ENCODE peak calls at places on chromosome 21, in ten cellular contexts. U is GM06990; B is fibroblast of lung; L is foreskin keratinocyte; P is left ventricle myocardium inferior; C is CD4-positive, alpha-beta T cell; Z is left lung; N is GM20000; R is foreskin fibroblast; E is neural progenitor cell. M is an unnamed sample.

GRCh38 chr21:41809891-41810596 is 43.2 kb upstream of the RIPK4 start:
- DNase-seq in U (no peak), B (no peak), L (no peak), P (no peak), C (no peak), Z (no peak), N (peak), R (no peak), E (no peak), M (peak)

GRCh38 chr21:46457801-46458314 is 833 bp upstream of the DIP2A start:
- DNase-seq in U (no peak), B (peak), L (peak), P (peak), C (peak), Z (peak), N (peak), R (peak), E (no peak), M (no peak)

GRCh38 chr21:39863111-39863510 is 4.1 kb upstream of the PCP4 start:
- DNase-seq in U (no peak), B (peak), L (no peak), P (no peak), C (no peak), Z (peak), N (no peak), R (no peak), E (no peak), M (no peak)

GRCh38 chr21:27759091-27759659 is 792.3 kb upstream of the ADAMTS5 start:
- DNase-seq in U (no peak), B (no peak), L (no peak), P (peak), C (no peak), Z (no peak), N (no peak), R (no peak), E (peak), M (no peak)

GRCh38 chr21:32770514-32771133 is 931 bp downstream of the PAXBP1 start:
- DNase-seq in U (peak), B (no peak), L (peak), P (peak), C (no peak), Z (peak), N (no peak), R (peak), E (no peak), M (no peak)

GRCh38 chr21:41630249-41630648 is 122.3 kb upstream of the TMPRSS2 start:
- DNase-seq in U (no peak), B (peak), L (peak), P (no peak), C (no peak), Z (no peak), N (no peak), R (peak), E (no peak), M (no peak)

GRCh38 chr21:20186186-20186585 is 812.0 kb upstream of the NCAM2 start:
- DNase-seq in U (no peak), B (no peak), L (no peak), P (no peak), C (no peak), Z (no peak), N (no peak), R (no peak), E (no peak), M (no peak)

GRCh38 chr21:17900990-17901385 is 81.8 kb upstream of the C21orf91 start:
- DNase-seq in U (no peak), B (no peak), L (no peak), P (no peak), C (no peak), Z (no peak), N (no peak), R (no peak), E (no peak), M (no peak)

GRCh38 chr21:36203603-36203889 is 46.9 kb downstream of the DOP1B start:
- DNase-seq in U (no peak), B (peak), L (peak), P (no peak), C (no peak), Z (no peak), N (peak), R (peak), E (no peak), M (no peak)

GRCh38 chr21:24436236-24436635 is 1171.0 kb downstream of the MRPL39 start:
- DNase-seq in U (no peak), B (no peak), L (no peak), P (no peak), C (no peak), Z (no peak), N (no peak), R (no peak), E (no peak), M (no peak)

GRCh38 chr21:43369124-43369523 is 57.8 kb downstream of the SIK1 start:
- DNase-seq in U (peak), B (peak), L (no peak), P (no peak), C (no peak), Z (no peak), N (peak), R (peak), E (no peak), M (peak)

GRCh38 chr21:28426545-28426944 is 566.1 kb downstream of the LTN1 start:
- DNase-seq in U (no peak), B (no peak), L (no peak), P (no peak), C (no peak), Z (no peak), N (no peak), R (no peak), E (no peak), M (no peak)

GRCh38 chr21:18318156-18318555 is 73.5 kb downstream of the CHODL start:
- DNase-seq in U (no peak), B (no peak), L (no peak), P (no peak), C (no peak), Z (no peak), N (no peak), R (no peak), E (no peak), M (no peak)

GRCh38 chr21:26732442-26733221 is 112.6 kb downstream of the ADAMTS1 start:
- DNase-seq in U (no peak), B (peak), L (no peak), P (no peak), C (peak), Z (no peak), N (no peak), R (peak), E (peak), M (no peak)

GRCh38 chr21:37915516-37915915 is 741 bp downstream of the KCNJ6 start:
- DNase-seq in U (no peak), B (no peak), L (no peak), P (no peak), C (no peak), Z (no peak), N (no peak), R (no peak), E (peak), M (no peak)

GRCh38 chr21:37914211-37914900 is 1.9 kb downstream of the KCNJ6 start:
- DNase-seq in U (no peak), B (peak), L (no peak), P (no peak), C (peak), Z (no peak), N (peak), R (no peak), E (peak), M (no peak)

GRCh38 chr21:37915941-37916794 is at the start of gene KCNJ6:
- DNase-seq in U (no peak), B (peak), L (no peak), P (no peak), C (no peak), Z (no peak), N (no peak), R (peak), E (peak), M (no peak)

GRCh38 chr21:37917612-37918011 is 1.4 kb upstream of the KCNJ6 start:
- DNase-seq in U (no peak), B (peak), L (peak), P (no peak), C (no peak), Z (no peak), N (no peak), R (peak), E (no peak), M (no peak)

DNA sequence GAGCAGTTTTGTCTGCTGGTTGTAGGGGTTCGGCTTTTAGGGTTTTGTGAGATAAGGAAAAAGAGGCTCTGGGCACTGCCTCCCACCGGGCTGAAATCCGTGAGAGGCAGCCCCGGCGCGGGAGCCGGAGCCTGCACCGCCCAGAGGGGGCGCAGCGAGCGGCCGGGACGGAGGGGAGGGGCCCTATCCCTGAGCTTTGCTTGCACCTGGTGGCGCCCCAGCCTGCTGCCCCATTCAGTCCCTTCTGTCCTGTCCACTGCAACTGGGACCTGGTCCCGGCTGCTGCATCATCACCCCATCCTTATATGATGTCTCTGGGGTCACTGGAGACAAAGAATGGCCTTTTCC is 512 bp upstream of the KCNJ6 start:
- DNase-seq in U (no peak), B (no peak), L (no peak), P (no peak), C (no peak), Z (no peak), N (no peak), R (no peak), E (peak), M (no peak)
- TF ChIP-seq CTCF in U (no peak), B (peak), L (no peak), P (no peak), C (no peak), Z (no peak), N (no peak), R (no peak), E (peak), M (no peak)

DNA sequence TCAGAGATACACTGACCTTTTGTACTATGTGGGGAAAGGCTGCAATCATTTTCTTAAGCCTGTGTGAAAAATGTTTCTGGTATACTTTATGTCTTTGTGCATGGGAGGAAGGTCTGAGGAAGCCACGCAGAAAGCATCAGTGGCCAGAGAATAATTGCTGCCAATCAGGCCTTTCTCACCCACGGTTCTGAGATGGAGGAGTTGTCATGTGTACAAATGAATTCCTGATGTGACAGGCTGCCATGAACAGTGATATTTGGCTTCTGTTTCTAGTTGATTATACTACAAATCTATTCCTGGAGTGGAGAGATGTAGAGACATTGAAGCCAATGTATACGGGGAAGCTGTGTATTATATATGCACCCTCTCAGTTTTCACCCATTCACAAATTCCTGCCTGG is 142.6 kb downstream of the GRIK1 start:
- DNase-seq in U (no peak), B (no peak), L (no peak), P (no peak), C (no peak), Z (no peak), N (no peak), R (no peak), E (no peak), M (no peak)
- TF ChIP-seq CTCF in U (no peak), B (no peak), L (no peak), P (no peak), C (no peak), Z (no peak), N (no peak), R (no peak), E (no peak), M (no peak)

DNA sequence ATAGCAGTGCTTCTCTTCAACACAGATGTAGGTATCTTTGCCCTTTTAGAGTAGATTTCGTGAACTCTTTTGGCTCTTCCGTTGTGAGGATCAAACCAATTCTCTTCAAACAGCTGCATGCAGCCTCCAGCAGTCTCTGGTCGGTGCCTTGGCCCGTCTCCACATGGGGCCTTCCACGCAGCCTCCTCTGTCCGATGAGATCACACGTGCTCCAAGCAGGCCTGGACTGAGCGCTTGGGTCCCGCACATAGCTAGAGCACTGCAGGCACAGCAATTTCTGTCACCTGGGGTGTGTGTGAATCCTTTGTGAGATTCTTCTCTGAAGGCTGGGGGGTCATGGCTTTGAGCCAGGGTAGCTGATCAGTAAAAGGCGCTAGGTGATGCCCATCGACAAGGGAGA is 82.8 kb upstream of the KCNE2 start:
- DNase-seq in U (no peak), B (no peak), L (peak), P (peak), C (no peak), Z (no peak), N (no peak), R (no peak), E (no peak), M (no peak)
- TF ChIP-seq CTCF in U (no peak), B (no peak), L (no peak), P (no peak), C (no peak), Z (no peak), N (no peak), R (no peak), E (no peak), M (no peak)

GRCh38 chr21:34513109-34513675 is 1.2 kb upstream of the KCNE1 start:
- DNase-seq in U (no peak), B (no peak), L (no peak), P (no peak), C (no peak), Z (no peak), N (no peak), R (no peak), E (peak), M (peak)

GRCh38 chr21:34511154-34511553 is 856 bp downstream of the KCNE1 start:
- DNase-seq in U (no peak), B (no peak), L (no peak), P (no peak), C (no peak), Z (no peak), N (no peak), R (no peak), E (no peak), M (no peak)

GRCh38 chr21:34510148-34511142 is 1.6 kb downstream of the KCNE1 start:
- DNase-seq in U (peak), B (peak), L (no peak), P (peak), C (no peak), Z (peak), N (peak), R (peak), E (peak), M (peak)

GRCh38 chr21:34511787-34512451 is at the start of gene KCNE1:
- DNase-seq in U (no peak), B (no peak), L (no peak), P (no peak), C (no peak), Z (peak), N (no peak), R (peak), E (no peak), M (peak)

DNA sequence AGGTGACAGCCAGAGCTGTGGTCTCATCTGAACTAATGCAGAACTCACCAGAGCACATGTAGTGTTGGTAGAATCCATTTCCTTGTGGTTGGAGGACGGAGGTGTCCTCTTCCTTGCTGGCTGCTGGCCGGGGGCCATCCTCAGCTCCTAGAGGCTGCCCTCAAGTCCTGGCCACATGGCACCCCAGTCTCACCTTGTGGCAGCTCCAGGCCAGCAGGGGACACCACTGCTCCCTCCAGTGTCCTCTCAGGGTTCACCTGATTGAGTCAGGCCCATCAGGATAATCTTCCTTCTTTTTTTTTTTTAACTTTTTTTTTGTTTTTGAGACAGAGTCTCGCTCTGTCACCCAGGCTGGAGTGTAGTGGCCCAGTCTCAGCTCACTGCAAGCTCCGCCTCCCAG is 2.9 kb downstream of the KCNE1 start:
- DNase-seq in U (no peak), B (no peak), L (no peak), P (no peak), C (no peak), Z (no peak), N (peak), R (no peak), E (no peak), M (no peak)
- TF ChIP-seq CTCF in U (peak), B (peak), L (peak), P (peak), C (no peak), Z (no peak), N (peak), R (peak), E (no peak), M (peak)

GRCh38 chr21:31731112-31731801 is 661 bp downstream of the SCAF4 start:
- DNase-seq in U (no peak), B (peak), L (no peak), P (peak), C (peak), Z (peak), N (peak), R (no peak), E (peak), M (peak)
- TF ChIP-seq CTCF in U (peak), B (no peak), L (no peak), P (peak), C (no peak), Z (no peak), N (no peak), R (no peak), E (peak), M (peak)

DNA sequence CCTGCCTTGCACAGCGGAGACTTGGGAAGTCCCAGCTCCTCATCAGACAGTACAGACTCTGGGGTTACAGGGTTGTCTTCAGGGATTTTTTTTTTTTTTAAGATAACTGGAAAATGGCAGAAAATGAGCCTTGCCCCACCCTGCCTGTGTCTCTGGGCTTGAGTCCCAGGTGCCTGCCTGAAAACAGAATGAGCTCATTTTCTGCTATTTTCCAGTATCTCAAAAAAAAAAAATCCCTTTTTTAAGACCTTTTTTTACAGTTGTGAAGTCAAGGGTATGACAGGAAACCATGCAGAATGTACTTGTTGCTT is 10.1 kb downstream of the SLX9 start:
- DNase-seq in U (no peak), B (no peak), L (no peak), P (no peak), C (no peak), Z (no peak), N (no peak), R (no peak), E (no peak), M (no peak)
- TF ChIP-seq CTCF in U (no peak), B (no peak), L (no peak), P (peak), C (peak), Z (peak), N (no peak), R (no peak), E (no peak), M (peak)

M was measured in CD14-positive monocyte.